ENCODE peak calls at places on chromosomes 11 and 22, in nine cellular contexts. P is BJ; M is NAMALWA; J is GM03348; C is activated CD4-positive, alpha-beta T cell treated with anti-CD3 and anti-CD28 coated beads, Interleukin-2, amount 10 ng/mL, durations not matched to agents 7 days and 5 days; F is activated naive CD4-positive, alpha-beta T cell treated with anti-CD3 and anti-CD28 coated beads, Interleukin-2, amount 50 U/mL, for 72 hours; U is cardiac fibroblast; Q is HTR-8/SVneo; E is cardiac muscle cell. L is an unnamed sample.

GRCh38 chr11:104060004-104060403 is 23.6 kb downstream of the DDI1 start:
- DNase-seq in P (no peak), M (peak), J (no peak), C (no peak), F (no peak), U (no peak), Q (no peak), E (no peak), L (no peak)

GRCh38 chr11:111512296-111513239 is at the start of gene BTG4:
- DNase-seq in P (no peak), M (no peak), J (peak), C (peak), F (no peak), U (no peak), Q (no peak), E (peak), L (no peak)

GRCh38 chr11:126090452-126090851 is 27.8 kb upstream of the CDON start:
- DNase-seq in P (no peak), M (no peak), J (no peak), C (no peak), F (no peak), U (no peak), Q (no peak), E (no peak), L (no peak)

GRCh38 chr11:83845797-83846196 is 559.6 kb upstream of the CCDC90B start:
- DNase-seq in P (no peak), M (no peak), J (no peak), C (no peak), F (no peak), U (no peak), Q (no peak), E (no peak), L (no peak)

GRCh38 chr11:75371930-75372876 is 20.7 kb upstream of the ARRB1 start:
- DNase-seq in P (no peak), M (no peak), J (peak), C (no peak), F (no peak), U (peak), Q (no peak), E (no peak), L (no peak)

GRCh38 chr22:23279781-23280180 is 99.5 kb downstream of the BCR start:
- DNase-seq in P (no peak), M (no peak), J (no peak), C (no peak), F (no peak), U (no peak), Q (no peak), E (no peak), L (no peak)

GRCh38 chr22:44723801-44724200 is 21.8 kb downstream of the PRR5 start:
- DNase-seq in P (no peak), M (peak), J (peak), C (no peak), F (no peak), U (peak), Q (no peak), E (no peak), L (no peak)

GRCh38 chr11:45982656-45983470 is 60.4 kb downstream of the LARGE2 start:
- DNase-seq in P (peak), M (no peak), J (peak), C (no peak), F (no peak), U (peak), Q (peak), E (peak), L (no peak)

GRCh38 chr11:126104420-126104819 is 41.8 kb upstream of the CDON start:
- DNase-seq in P (no peak), M (no peak), J (no peak), C (no peak), F (no peak), U (no peak), Q (no peak), E (peak), L (no peak)